ENCODE peak calls at places on chromosomes 3 and 15, in six cellular contexts. One of them, this sample, is unnamed.
A peak's percentile ranks its signal among the peaks of the same experiment; 100 is the strongest.

GRCh38 chr3:69406156-69406555 is 20.3 kb upstream of the FRMD4B start:
- DNase-seq in psoas muscle: no peak
- DNase-seq in foreskin keratinocyte: no peak
- DNase-seq in B cell: no peak
- DNase-seq in nephron progenitor cell: no peak
- DNase-seq in RWPE1: no peak
- DNase-seq in this sample: no peak

GRCh38 chr3:14787630-14788029 is 31.1 kb upstream of the FGD5 start:
- DNase-seq in foreskin keratinocyte: no peak
- DNase-seq in RWPE1: no peak
- DNase-seq in psoas muscle: no peak
- DNase-seq in B cell: no peak
- DNase-seq in nephron progenitor cell: no peak
- DNase-seq in this sample: no peak

GRCh38 chr3:129908417-129908816 is 14.9 kb upstream of the TMCC1 start:
- DNase-seq in RWPE1: no peak
- DNase-seq in foreskin keratinocyte: no peak
- DNase-seq in nephron progenitor cell: no peak
- DNase-seq in B cell: no peak
- DNase-seq in psoas muscle: no peak
- DNase-seq in this sample: no peak

GRCh38 chr15:81092559-81092902 is 41.5 kb upstream of the CFAP161 start:
- DNase-seq in psoas muscle: peak; percentile 61
- DNase-seq in foreskin keratinocyte: no peak
- DNase-seq in RWPE1: no peak
- DNase-seq in nephron progenitor cell: no peak
- DNase-seq in B cell: no peak
- DNase-seq in this sample: no peak

GRCh38 chr15:41429003-41429890 is 12.4 kb downstream of the RTF1 start:
- DNase-seq in nephron progenitor cell: no peak
- DNase-seq in foreskin keratinocyte: no peak
- DNase-seq in psoas muscle: no peak
- DNase-seq in B cell: no peak
- DNase-seq in RWPE1: no peak
- DNase-seq in this sample: peak; percentile 71

GRCh38 chr3:32176989-32177701 is 61.3 kb upstream of the CMTM8 start:
- DNase-seq in psoas muscle: no peak
- DNase-seq in nephron progenitor cell: peak; percentile 60
- DNase-seq in RWPE1: peak; percentile 29
- DNase-seq in B cell: peak; percentile 50
- DNase-seq in foreskin keratinocyte: no peak
- DNase-seq in this sample: peak; percentile 52

GRCh38 chr15:73844356-73844755 is 29.0 kb upstream of the TBC1D21 start:
- DNase-seq in B cell: no peak
- DNase-seq in RWPE1: no peak
- DNase-seq in foreskin keratinocyte: no peak
- DNase-seq in nephron progenitor cell: no peak
- DNase-seq in psoas muscle: no peak
- DNase-seq in this sample: no peak

GRCh38 chr3:55746808-55747413 is 259.8 kb upstream of the WNT5A start:
- DNase-seq in RWPE1: peak; percentile 7
- DNase-seq in nephron progenitor cell: no peak
- DNase-seq in foreskin keratinocyte: no peak
- DNase-seq in B cell: no peak
- DNase-seq in psoas muscle: no peak
- DNase-seq in this sample: peak; percentile 15

GRCh38 chr3:37946531-37946889 is 44.1 kb upstream of the VILL start:
- DNase-seq in nephron progenitor cell: no peak
- DNase-seq in foreskin keratinocyte: no peak
- DNase-seq in RWPE1: no peak
- DNase-seq in psoas muscle: no peak
- DNase-seq in B cell: no peak
- DNase-seq in this sample: no peak

GRCh38 chr3:19886404-19886803 is 47.6 kb downstream of the EFHB start:
- DNase-seq in psoas muscle: no peak
- DNase-seq in RWPE1: no peak
- DNase-seq in foreskin keratinocyte: no peak
- DNase-seq in B cell: no peak
- DNase-seq in nephron progenitor cell: no peak
- DNase-seq in this sample: no peak

GRCh38 chr3:69932501-69932900 is 67.0 kb upstream of the SAMMSON start:
- DNase-seq in B cell: no peak
- DNase-seq in RWPE1: no peak
- DNase-seq in foreskin keratinocyte: no peak
- DNase-seq in nephron progenitor cell: no peak
- DNase-seq in psoas muscle: no peak
- DNase-seq in this sample: no peak

GRCh38 chr3:79038636-79039035 is 729.2 kb downstream of the ROBO1 start:
- DNase-seq in RWPE1: no peak
- DNase-seq in psoas muscle: no peak
- DNase-seq in foreskin keratinocyte: no peak
- DNase-seq in B cell: no peak
- DNase-seq in nephron progenitor cell: no peak
- DNase-seq in this sample: no peak

GRCh38 chr3:97713634-97714033 is 50.9 kb upstream of the ARL6 start:
- DNase-seq in RWPE1: no peak
- DNase-seq in B cell: no peak
- DNase-seq in nephron progenitor cell: no peak
- DNase-seq in foreskin keratinocyte: no peak
- DNase-seq in psoas muscle: no peak
- DNase-seq in this sample: no peak

GRCh38 chr3:154926721-154927120 is 153.4 kb upstream of the MME start:
- DNase-seq in B cell: no peak
- DNase-seq in foreskin keratinocyte: no peak
- DNase-seq in psoas muscle: no peak
- DNase-seq in nephron progenitor cell: no peak
- DNase-seq in RWPE1: no peak
- DNase-seq in this sample: no peak

GRCh38 chr3:126102530-126102951 is 18.6 kb upstream of the SLC41A3 start:
- DNase-seq in B cell: no peak
- DNase-seq in nephron progenitor cell: no peak
- DNase-seq in foreskin keratinocyte: no peak
- DNase-seq in psoas muscle: peak; percentile 87
- DNase-seq in RWPE1: no peak
- DNase-seq in this sample: peak; percentile 16

GRCh38 chr15:48866141-48866563 is 11.8 kb upstream of the EID1 start:
- DNase-seq in nephron progenitor cell: no peak
- DNase-seq in psoas muscle: no peak
- DNase-seq in B cell: no peak
- DNase-seq in RWPE1: no peak
- DNase-seq in foreskin keratinocyte: no peak
- DNase-seq in this sample: no peak

GRCh38 chr15:31300981-31301686 is 25.5 kb upstream of the KLF13 start:
- DNase-seq in foreskin keratinocyte: no peak
- DNase-seq in RWPE1: no peak
- DNase-seq in B cell: no peak
- DNase-seq in nephron progenitor cell: peak; percentile 43
- DNase-seq in psoas muscle: peak; percentile 54
- DNase-seq in this sample: no peak

GRCh38 chr3:192332386-192333291 is 394.7 kb downstream of the FGF12 start:
- DNase-seq in RWPE1: no peak
- DNase-seq in nephron progenitor cell: no peak
- DNase-seq in foreskin keratinocyte: no peak
- DNase-seq in psoas muscle: no peak
- DNase-seq in B cell: no peak
- DNase-seq in this sample: no peak

GRCh38 chr3:129620828-129621605 is 14.5 kb upstream of the PLXND1 start:
- DNase-seq in psoas muscle: peak; percentile 17
- DNase-seq in B cell: no peak
- DNase-seq in nephron progenitor cell: no peak
- DNase-seq in RWPE1: no peak
- DNase-seq in foreskin keratinocyte: no peak
- DNase-seq in this sample: no peak

GRCh38 chr3:102233881-102234280 is 200.9 kb upstream of the ZPLD1 start:
- DNase-seq in psoas muscle: no peak
- DNase-seq in nephron progenitor cell: peak; percentile 23
- DNase-seq in foreskin keratinocyte: no peak
- DNase-seq in B cell: peak; percentile 45
- DNase-seq in RWPE1: no peak
- DNase-seq in this sample: no peak

GRCh38 chr15:32671339-32672325 is 30.1 kb downstream of the SCG5 start:
- DNase-seq in RWPE1: no peak
- DNase-seq in B cell: no peak
- DNase-seq in foreskin keratinocyte: no peak
- DNase-seq in psoas muscle: no peak
- DNase-seq in nephron progenitor cell: no peak
- DNase-seq in this sample: no peak

DNA sequence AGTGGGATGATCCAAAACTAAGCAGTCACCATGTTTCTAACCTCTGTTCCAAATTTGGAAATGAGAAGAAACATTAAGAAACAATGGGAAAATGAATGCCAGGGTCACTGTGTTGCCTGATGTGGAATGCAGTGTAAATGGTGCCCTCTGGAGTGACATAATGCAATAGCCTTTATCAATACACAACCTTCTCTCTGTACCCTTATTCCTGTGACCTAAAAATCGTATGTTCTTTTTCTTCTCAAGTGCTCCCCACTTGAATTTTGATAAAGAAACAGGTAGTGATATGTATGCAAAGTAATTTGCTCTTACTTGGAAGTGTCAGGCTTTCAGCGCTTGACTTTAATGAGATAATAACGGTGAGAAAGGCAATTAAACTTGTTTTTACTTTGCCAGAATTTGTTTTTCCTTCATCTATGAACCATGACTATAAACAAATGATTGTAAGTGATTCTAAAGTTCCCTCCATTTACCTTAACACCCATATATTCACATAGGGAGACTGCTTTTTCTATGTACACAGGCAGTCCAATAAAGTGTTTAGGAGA is 145.8 kb upstream of the THRB start:
- DNase-seq in RWPE1: peak; percentile 26
- DNase-seq in psoas muscle: no peak
- DNase-seq in B cell: no peak
- DNase-seq in foreskin keratinocyte: peak; percentile 12
- DNase-seq in nephron progenitor cell: no peak
- DNase-seq in this sample: no peak
- TF ChIP-seq CTCF in RWPE1: peak; percentile 63
- TF ChIP-seq CTCF in psoas muscle: peak; percentile 35
- TF ChIP-seq CTCF in B cell: peak; percentile 46
- TF ChIP-seq CTCF in foreskin keratinocyte: peak; percentile 85
- TF ChIP-seq CTCF in nephron progenitor cell: peak; percentile 48
- TF ChIP-seq CTCF in this sample: no peak

DNA sequence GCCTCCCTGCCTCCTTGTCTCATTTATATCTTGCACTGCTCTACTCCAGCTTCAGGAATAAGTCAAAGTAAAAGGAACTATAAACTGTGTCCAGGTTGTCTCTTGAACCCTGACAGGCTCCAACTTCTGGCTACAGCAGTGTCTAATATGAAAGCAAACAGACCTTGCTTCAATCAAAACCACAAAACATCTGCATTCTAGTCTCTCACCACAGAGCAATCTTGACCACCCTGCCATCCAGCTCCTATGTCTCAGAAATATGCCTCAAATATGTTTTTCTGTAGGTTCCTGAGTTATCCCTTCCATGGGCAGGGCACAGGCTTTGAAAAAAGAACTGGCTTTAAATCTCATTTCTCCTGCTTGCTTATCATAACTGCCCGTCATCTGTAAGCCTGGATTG is 13.0 kb upstream of the RAMAC start:
- DNase-seq in RWPE1: no peak
- DNase-seq in foreskin keratinocyte: no peak
- DNase-seq in B cell: no peak
- DNase-seq in nephron progenitor cell: no peak
- DNase-seq in psoas muscle: no peak
- DNase-seq in this sample: no peak
- TF ChIP-seq CTCF in RWPE1: no peak
- TF ChIP-seq CTCF in foreskin keratinocyte: no peak
- TF ChIP-seq CTCF in B cell: no peak
- TF ChIP-seq CTCF in nephron progenitor cell: no peak
- TF ChIP-seq CTCF in psoas muscle: no peak
- TF ChIP-seq CTCF in this sample: no peak

DNA sequence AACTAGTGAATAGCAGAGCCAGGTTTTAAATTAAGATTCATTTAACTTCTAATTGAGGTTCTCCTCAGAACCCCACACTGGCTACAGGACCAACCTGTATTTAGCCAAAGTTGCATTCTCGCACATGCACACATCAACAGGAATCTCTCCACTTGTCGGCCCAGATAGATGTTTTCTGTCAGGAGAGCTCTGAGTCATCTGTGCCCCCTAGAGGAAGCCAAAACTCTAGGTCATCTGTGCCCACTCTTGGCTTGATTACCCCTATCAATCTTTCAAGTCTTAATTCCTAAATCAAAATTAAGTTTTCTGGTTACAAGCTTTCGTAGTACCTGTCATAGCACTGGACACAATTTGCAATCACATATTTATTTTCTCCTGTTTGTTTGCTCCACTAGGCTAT is 104.9 kb upstream of the EOMES start:
- DNase-seq in psoas muscle: no peak
- DNase-seq in nephron progenitor cell: no peak
- DNase-seq in B cell: no peak
- DNase-seq in RWPE1: no peak
- DNase-seq in foreskin keratinocyte: no peak
- DNase-seq in this sample: no peak
- TF ChIP-seq CTCF in psoas muscle: no peak
- TF ChIP-seq CTCF in nephron progenitor cell: no peak
- TF ChIP-seq CTCF in B cell: no peak
- TF ChIP-seq CTCF in RWPE1: no peak
- TF ChIP-seq CTCF in foreskin keratinocyte: no peak
- TF ChIP-seq CTCF in this sample: no peak

GRCh38 chr3:13656584-13657301 is 107.8 kb downstream of the FBLN2 start:
- DNase-seq in RWPE1: no peak
- DNase-seq in nephron progenitor cell: no peak
- DNase-seq in B cell: no peak
- DNase-seq in psoas muscle: no peak
- DNase-seq in foreskin keratinocyte: no peak
- DNase-seq in this sample: no peak
- TF ChIP-seq CTCF in RWPE1: no peak
- TF ChIP-seq CTCF in nephron progenitor cell: no peak
- TF ChIP-seq CTCF in B cell: no peak
- TF ChIP-seq CTCF in psoas muscle: no peak
- TF ChIP-seq CTCF in foreskin keratinocyte: no peak
- TF ChIP-seq CTCF in this sample: no peak

GRCh38 chr3:71194785-71195184 is 388.7 kb downstream of the FOXP1 start:
- DNase-seq in nephron progenitor cell: no peak
- DNase-seq in B cell: no peak
- DNase-seq in RWPE1: no peak
- DNase-seq in foreskin keratinocyte: no peak
- DNase-seq in psoas muscle: no peak
- DNase-seq in this sample: no peak
- TF ChIP-seq CTCF in nephron progenitor cell: no peak
- TF ChIP-seq CTCF in B cell: no peak
- TF ChIP-seq CTCF in RWPE1: no peak
- TF ChIP-seq CTCF in foreskin keratinocyte: no peak
- TF ChIP-seq CTCF in psoas muscle: no peak
- TF ChIP-seq CTCF in this sample: no peak

DNA sequence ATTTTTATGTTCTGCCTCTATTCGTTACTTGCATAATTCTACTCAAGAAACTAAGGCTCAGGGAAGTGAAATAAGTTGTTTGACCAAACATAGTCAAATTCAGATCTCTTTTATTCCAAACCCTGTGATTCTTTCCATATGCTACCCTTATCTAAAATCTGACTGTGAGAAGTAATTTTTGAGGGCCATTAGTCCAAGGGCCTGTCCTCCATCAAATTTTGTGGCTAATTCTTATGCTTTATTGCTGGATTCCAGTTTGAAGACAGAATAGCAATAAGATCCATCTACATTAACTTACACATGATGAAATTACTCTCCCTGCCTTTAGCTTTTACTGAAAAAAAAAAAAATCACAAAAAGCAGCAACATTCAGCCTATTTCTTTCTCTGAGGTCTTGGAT is 74.0 kb downstream of the ZIC1 start:
- DNase-seq in nephron progenitor cell: no peak
- DNase-seq in B cell: no peak
- DNase-seq in foreskin keratinocyte: no peak
- DNase-seq in psoas muscle: no peak
- DNase-seq in RWPE1: no peak
- DNase-seq in this sample: no peak
- TF ChIP-seq CTCF in nephron progenitor cell: no peak
- TF ChIP-seq CTCF in B cell: no peak
- TF ChIP-seq CTCF in foreskin keratinocyte: no peak
- TF ChIP-seq CTCF in psoas muscle: no peak
- TF ChIP-seq CTCF in RWPE1: no peak
- TF ChIP-seq CTCF in this sample: no peak